ENCODE peak calls at places on chromosome 2, in eight cellular contexts. Y, Q, G, E, I, T, O and A are unnamed samples.
A peak's percentile ranks its signal among the peaks of the same experiment; 100 is the strongest.

GRCh38 chr2:226703501-226703900 is 96.1 kb downstream of the IRS1 start:
- DNase-seq in G (no peak), E (no peak), Y (no peak), O (no peak), T (no peak), I (no peak), Q (no peak), A (no peak)

GRCh38 chr2:102331311-102331980 is 20.1 kb downstream of the IL1RL1 start:
- DNase-seq in Q (no peak), T (no peak), O (no peak), Y (no peak), G (no peak), I (no peak), E (peak; percentile 75), A (no peak)

GRCh38 chr2:207394812-207395534 is 134.8 kb upstream of the CREB1 start:
- DNase-seq in Q (peak; percentile 99), E (peak; percentile 100), I (peak; percentile 73), O (peak; percentile 93), G (peak; percentile 99), Y (peak; percentile 55), T (no peak), A (no peak)

GRCh38 chr2:46135936-46136335 is 161.3 kb upstream of the EPAS1 start:
- DNase-seq in Q (peak; percentile 72), G (no peak), O (no peak), Y (no peak), I (no peak), T (no peak), E (peak; percentile 86), A (no peak)

GRCh38 chr2:30862054-30862651 is 54.9 kb upstream of the CAPN13 start:
- DNase-seq in I (peak; percentile 54), O (peak; percentile 78), G (peak; percentile 9), E (peak; percentile 65), T (peak; percentile 59), Y (no peak), Q (peak; percentile 70), A (peak; percentile 25)

GRCh38 chr2:215899111-215900074 is 114.0 kb downstream of the MREG start:
- DNase-seq in T (no peak), E (peak; percentile 91), G (peak; percentile 78), O (no peak), I (no peak), Q (no peak), Y (no peak), A (no peak)

GRCh38 chr2:158015428-158016076 is 86.1 kb upstream of the UPP2 start:
- DNase-seq in Q (no peak), T (no peak), Y (no peak), E (no peak), I (no peak), G (no peak), O (no peak), A (no peak)

GRCh38 chr2:128503358-128504241 is 184.9 kb upstream of the HS6ST1 start:
- DNase-seq in I (no peak), T (no peak), Q (no peak), O (no peak), Y (no peak), G (no peak), E (peak; percentile 6), A (no peak)